ENCODE peak calls at places on chromosome 6, in four cellular contexts. V is natural killer cell, L is neural crest cell, R is germinal center. I is an unnamed sample.
A peak's percentile ranks its signal among the peaks of the same experiment; 100 is the strongest.

GRCh38 chr6:118467181-118467580 is 80.9 kb upstream of the PLN start:
- DNase-seq in L (no peak), R (no peak), V (no peak), I (no peak)

GRCh38 chr6:68689910-68690309 is 54.8 kb downstream of the ADGRB3 start:
- DNase-seq in L (no peak), R (no peak), V (no peak), I (no peak)

GRCh38 chr6:31575335-31575901 is at the start of gene TNF:
- DNase-seq in L (no peak), R (peak; percentile 79), V (no peak), I (peak; percentile 87)

GRCh38 chr6:125325586-125325985 is 23.8 kb upstream of the HDDC2 start:
- DNase-seq in V (no peak), R (no peak), L (no peak), I (no peak)

GRCh38 chr6:109315331-109316129 is 66.7 kb downstream of the CD164 start:
- DNase-seq in V (no peak), L (no peak), R (no peak), I (no peak)

GRCh38 chr6:21744321-21744720 is 150.8 kb downstream of the SOX4 start:
- DNase-seq in V (no peak), L (no peak), R (no peak), I (no peak)

GRCh38 chr6:6897140-6897539 is 210.6 kb upstream of the RREB1 start:
- DNase-seq in R (no peak), V (no peak), L (no peak), I (no peak)

GRCh38 chr6:106746660-106747059 is 117.3 kb downstream of the QRSL1 start:
- DNase-seq in R (no peak), V (no peak), L (no peak), I (no peak)

GRCh38 chr6:130215526-130215925 is 7.2 kb downstream of the SAMD3 start:
- DNase-seq in R (no peak), V (no peak), L (no peak), I (no peak)

GRCh38 chr6:20403766-20404640 is 2.3 kb downstream of the E2F3 start:
- DNase-seq in L (peak; percentile 55), R (peak; percentile 22), V (peak; percentile 53), I (no peak)

GRCh38 chr6:108841377-108841855 is 6.8 kb upstream of the ARMC2 start:
- DNase-seq in L (no peak), R (no peak), V (no peak), I (no peak)

I was measured in GM06990.